ENCODE peak calls at places on chromosomes 6 and 20, in eight cellular contexts. One of them, this sample, is unnamed.

GRCh38 chr6:23228439-23229024 is 659.2 kb downstream of the HDGFL1 start:
- DNase-seq in fibroblast of pulmonary artery: no peak
- DNase-seq in fibroblast of the aortic adventitia: no peak
- DNase-seq in HFF-Myc: no peak
- DNase-seq in retinal pigment epithelial cell: no peak
- DNase-seq in fibroblast of mammary gland: no peak
- DNase-seq in MM.1S: no peak
- DNase-seq in body of pancreas: no peak
- DNase-seq in this sample: no peak

GRCh38 chr6:97668716-97669115 is 385.7 kb upstream of the MMS22L start:
- DNase-seq in fibroblast of pulmonary artery: no peak
- DNase-seq in fibroblast of the aortic adventitia: no peak
- DNase-seq in HFF-Myc: no peak
- DNase-seq in retinal pigment epithelial cell: peak; percentile 13
- DNase-seq in fibroblast of mammary gland: no peak
- DNase-seq in MM.1S: no peak
- DNase-seq in body of pancreas: no peak
- DNase-seq in this sample: no peak

GRCh38 chr6:160742090-160742489 is 40.0 kb downstream of the PLG start:
- DNase-seq in fibroblast of pulmonary artery: no peak
- DNase-seq in fibroblast of the aortic adventitia: no peak
- DNase-seq in HFF-Myc: no peak
- DNase-seq in retinal pigment epithelial cell: no peak
- DNase-seq in fibroblast of mammary gland: no peak
- DNase-seq in MM.1S: no peak
- DNase-seq in body of pancreas: no peak
- DNase-seq in this sample: no peak

GRCh38 chr20:47175501-47175900 is 181.0 kb downstream of the ZMYND8 start:
- DNase-seq in fibroblast of pulmonary artery: no peak
- DNase-seq in fibroblast of the aortic adventitia: no peak
- DNase-seq in HFF-Myc: no peak
- DNase-seq in retinal pigment epithelial cell: no peak
- DNase-seq in fibroblast of mammary gland: no peak
- DNase-seq in MM.1S: no peak
- DNase-seq in body of pancreas: no peak
- DNase-seq in this sample: no peak

GRCh38 chr20:60869626-60870025 is 382.4 kb upstream of the CDH4 start:
- DNase-seq in fibroblast of pulmonary artery: no peak
- DNase-seq in fibroblast of the aortic adventitia: no peak
- DNase-seq in HFF-Myc: no peak
- DNase-seq in retinal pigment epithelial cell: no peak
- DNase-seq in fibroblast of mammary gland: peak; percentile 19
- DNase-seq in MM.1S: no peak
- DNase-seq in body of pancreas: no peak
- DNase-seq in this sample: no peak

GRCh38 chr20:57459278-57459677 is 65.7 kb downstream of the CTCFL start:
- DNase-seq in fibroblast of pulmonary artery: no peak
- DNase-seq in fibroblast of the aortic adventitia: no peak
- DNase-seq in HFF-Myc: no peak
- DNase-seq in retinal pigment epithelial cell: no peak
- DNase-seq in fibroblast of mammary gland: no peak
- DNase-seq in MM.1S: no peak
- DNase-seq in body of pancreas: no peak
- DNase-seq in this sample: no peak

GRCh38 chr6:4008324-4009047 is 70.5 kb downstream of the FAM217A start:
- DNase-seq in fibroblast of pulmonary artery: peak; percentile 90
- DNase-seq in fibroblast of the aortic adventitia: peak; percentile 95
- DNase-seq in HFF-Myc: no peak
- DNase-seq in retinal pigment epithelial cell: peak; percentile 58
- DNase-seq in fibroblast of mammary gland: peak; percentile 87
- DNase-seq in MM.1S: peak; percentile 58
- DNase-seq in body of pancreas: no peak
- DNase-seq in this sample: peak; percentile 45

GRCh38 chr6:49550413-49551125 is at the start of gene C6orf141:
- DNase-seq in fibroblast of pulmonary artery: no peak
- DNase-seq in fibroblast of the aortic adventitia: no peak
- DNase-seq in HFF-Myc: peak; percentile 52
- DNase-seq in retinal pigment epithelial cell: no peak
- DNase-seq in fibroblast of mammary gland: peak; percentile 27
- DNase-seq in MM.1S: peak; percentile 61
- DNase-seq in body of pancreas: peak; percentile 51
- DNase-seq in this sample: no peak

GRCh38 chr20:61912665-61913422 is 152.8 kb downstream of the TAF4 start:
- DNase-seq in fibroblast of pulmonary artery: no peak
- DNase-seq in fibroblast of the aortic adventitia: no peak
- DNase-seq in HFF-Myc: no peak
- DNase-seq in retinal pigment epithelial cell: no peak
- DNase-seq in fibroblast of mammary gland: no peak
- DNase-seq in MM.1S: peak; percentile 9
- DNase-seq in body of pancreas: no peak
- DNase-seq in this sample: no peak

GRCh38 chr6:129583864-129584263 is 126.1 kb downstream of the ARHGAP18 start:
- DNase-seq in fibroblast of pulmonary artery: no peak
- DNase-seq in fibroblast of the aortic adventitia: no peak
- DNase-seq in HFF-Myc: no peak
- DNase-seq in retinal pigment epithelial cell: no peak
- DNase-seq in fibroblast of mammary gland: no peak
- DNase-seq in MM.1S: no peak
- DNase-seq in body of pancreas: no peak
- DNase-seq in this sample: no peak

GRCh38 chr6:110874880-110875547 is 429 bp downstream of the AMD1 start:
- DNase-seq in fibroblast of pulmonary artery: no peak
- DNase-seq in fibroblast of the aortic adventitia: no peak
- DNase-seq in HFF-Myc: no peak
- DNase-seq in retinal pigment epithelial cell: no peak
- DNase-seq in fibroblast of mammary gland: no peak
- DNase-seq in MM.1S: peak; percentile 43
- DNase-seq in body of pancreas: peak; percentile 74
- DNase-seq in this sample: no peak

GRCh38 chr20:35303735-35304431 is 11.7 kb upstream of the FAM83C start:
- DNase-seq in fibroblast of pulmonary artery: peak; percentile 94
- DNase-seq in fibroblast of the aortic adventitia: peak; percentile 92
- DNase-seq in HFF-Myc: peak; percentile 86
- DNase-seq in retinal pigment epithelial cell: peak; percentile 46
- DNase-seq in fibroblast of mammary gland: peak; percentile 91
- DNase-seq in MM.1S: peak; percentile 84
- DNase-seq in body of pancreas: peak; percentile 87
- DNase-seq in this sample: no peak

GRCh38 chr20:17531537-17532025 is 402 bp upstream of the BFSP1 start:
- DNase-seq in fibroblast of pulmonary artery: no peak
- DNase-seq in fibroblast of the aortic adventitia: peak; percentile 17
- DNase-seq in HFF-Myc: no peak
- DNase-seq in retinal pigment epithelial cell: no peak
- DNase-seq in fibroblast of mammary gland: no peak
- DNase-seq in MM.1S: no peak
- DNase-seq in body of pancreas: no peak
- DNase-seq in this sample: no peak

GRCh38 chr20:49397525-49397924 is 84.9 kb downstream of the KCNB1 start:
- DNase-seq in fibroblast of pulmonary artery: peak; percentile 35
- DNase-seq in fibroblast of the aortic adventitia: peak; percentile 57
- DNase-seq in HFF-Myc: no peak
- DNase-seq in retinal pigment epithelial cell: peak; percentile 85
- DNase-seq in fibroblast of mammary gland: peak; percentile 82
- DNase-seq in MM.1S: no peak
- DNase-seq in body of pancreas: no peak
- DNase-seq in this sample: no peak

GRCh38 chr20:20793570-20793969 is 81.1 kb upstream of the RALGAPA2 start:
- DNase-seq in fibroblast of pulmonary artery: no peak
- DNase-seq in fibroblast of the aortic adventitia: no peak
- DNase-seq in HFF-Myc: no peak
- DNase-seq in retinal pigment epithelial cell: no peak
- DNase-seq in fibroblast of mammary gland: no peak
- DNase-seq in MM.1S: no peak
- DNase-seq in body of pancreas: no peak
- DNase-seq in this sample: no peak

GRCh38 chr6:125753218-125753936 is 3.9 kb downstream of the HEY2 start:
- DNase-seq in fibroblast of pulmonary artery: peak; percentile 67
- DNase-seq in fibroblast of the aortic adventitia: peak; percentile 72
- DNase-seq in HFF-Myc: no peak
- DNase-seq in retinal pigment epithelial cell: no peak
- DNase-seq in fibroblast of mammary gland: peak; percentile 49
- DNase-seq in MM.1S: peak; percentile 43
- DNase-seq in body of pancreas: peak; percentile 78
- DNase-seq in this sample: no peak

GRCh38 chr6:43949451-43950110 is 177.7 kb downstream of the MRPL14 start:
- DNase-seq in fibroblast of pulmonary artery: no peak
- DNase-seq in fibroblast of the aortic adventitia: no peak
- DNase-seq in HFF-Myc: no peak
- DNase-seq in retinal pigment epithelial cell: no peak
- DNase-seq in fibroblast of mammary gland: no peak
- DNase-seq in MM.1S: no peak
- DNase-seq in body of pancreas: no peak
- DNase-seq in this sample: no peak

GRCh38 chr6:165092881-165093595 is 216.4 kb downstream of the C6orf118 start:
- DNase-seq in fibroblast of pulmonary artery: no peak
- DNase-seq in fibroblast of the aortic adventitia: no peak
- DNase-seq in HFF-Myc: no peak
- DNase-seq in retinal pigment epithelial cell: no peak
- DNase-seq in fibroblast of mammary gland: no peak
- DNase-seq in MM.1S: no peak
- DNase-seq in body of pancreas: no peak
- DNase-seq in this sample: peak; percentile 13
- H3K4me3 ChIP-seq in fibroblast of pulmonary artery: no peak overlapping the region
- H3K4me3 ChIP-seq in fibroblast of the aortic adventitia: no peak overlapping the region
- H3K4me3 ChIP-seq in HFF-Myc: no peak overlapping the region
- H3K4me3 ChIP-seq in retinal pigment epithelial cell: no peak overlapping the region
- H3K4me3 ChIP-seq in fibroblast of mammary gland: no peak overlapping the region
- H3K4me3 ChIP-seq in MM.1S: no peak overlapping the region
- H3K4me3 ChIP-seq in body of pancreas: no peak overlapping the region
- H3K4me3 ChIP-seq in this sample: no peak overlapping the region

GRCh38 chr6:166331503-166332133 is 10.7 kb downstream of the SFT2D1 start:
- DNase-seq in fibroblast of pulmonary artery: no peak
- DNase-seq in fibroblast of the aortic adventitia: no peak
- DNase-seq in HFF-Myc: no peak
- DNase-seq in retinal pigment epithelial cell: no peak
- DNase-seq in fibroblast of mammary gland: no peak
- DNase-seq in MM.1S: no peak
- DNase-seq in body of pancreas: no peak
- DNase-seq in this sample: no peak

GRCh38 chr6:166335378-166336366 is 6.7 kb downstream of the SFT2D1 start:
- DNase-seq in fibroblast of pulmonary artery: no peak
- DNase-seq in fibroblast of the aortic adventitia: no peak
- DNase-seq in HFF-Myc: no peak
- DNase-seq in retinal pigment epithelial cell: no peak
- DNase-seq in fibroblast of mammary gland: no peak
- DNase-seq in MM.1S: no peak
- DNase-seq in body of pancreas: no peak
- DNase-seq in this sample: no peak

GRCh38 chr6:166333172-166333995 is 9.0 kb downstream of the SFT2D1 start:
- DNase-seq in fibroblast of pulmonary artery: no peak
- DNase-seq in fibroblast of the aortic adventitia: no peak
- DNase-seq in HFF-Myc: no peak
- DNase-seq in retinal pigment epithelial cell: no peak
- DNase-seq in fibroblast of mammary gland: no peak
- DNase-seq in MM.1S: peak; percentile 46
- DNase-seq in body of pancreas: no peak
- DNase-seq in this sample: no peak

GRCh38 chr6:166334878-166335277 is 7.5 kb downstream of the SFT2D1 start:
- DNase-seq in fibroblast of pulmonary artery: no peak
- DNase-seq in fibroblast of the aortic adventitia: no peak
- DNase-seq in HFF-Myc: no peak
- DNase-seq in retinal pigment epithelial cell: no peak
- DNase-seq in fibroblast of mammary gland: no peak
- DNase-seq in MM.1S: no peak
- DNase-seq in body of pancreas: no peak
- DNase-seq in this sample: no peak

DNA sequence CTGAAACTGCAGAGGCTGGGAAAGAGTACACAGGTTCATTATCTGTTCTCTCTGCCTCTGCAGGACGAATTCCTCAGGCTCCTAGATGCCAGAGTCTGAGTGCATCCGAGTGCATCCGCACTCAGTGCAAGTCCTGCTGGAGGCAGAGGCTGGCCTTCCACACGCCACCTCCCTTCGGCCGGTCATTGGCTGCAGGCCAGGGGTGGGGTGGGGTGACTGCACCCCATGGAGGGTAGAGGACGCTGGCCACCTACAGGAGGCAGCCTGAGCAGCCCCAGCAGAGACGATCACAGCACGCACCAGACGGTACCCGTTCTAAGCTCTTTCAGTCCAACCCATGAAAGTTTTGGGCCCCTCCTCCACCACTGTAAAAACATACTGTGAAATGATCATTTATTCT is 11.7 kb downstream of the SFT2D1 start:
- DNase-seq in fibroblast of pulmonary artery: peak; percentile 42
- DNase-seq in fibroblast of the aortic adventitia: peak; percentile 28
- DNase-seq in HFF-Myc: no peak
- DNase-seq in retinal pigment epithelial cell: no peak
- DNase-seq in fibroblast of mammary gland: peak; percentile 43
- DNase-seq in MM.1S: no peak
- DNase-seq in body of pancreas: peak; percentile 48
- DNase-seq in this sample: peak; percentile 50
- TF ChIP-seq CTCF in fibroblast of pulmonary artery: peak; percentile 12
- TF ChIP-seq CTCF in fibroblast of the aortic adventitia: peak; percentile 24
- TF ChIP-seq CTCF in HFF-Myc: no peak
- TF ChIP-seq CTCF in retinal pigment epithelial cell: peak; percentile 38
- TF ChIP-seq CTCF in fibroblast of mammary gland: peak; percentile 7
- TF ChIP-seq CTCF in MM.1S: no peak
- TF ChIP-seq CTCF in body of pancreas: no peak
- TF ChIP-seq CTCF in this sample: peak; percentile 51

GRCh38 chr20:26209171-26209941 is 512.7 kb upstream of the ZNF337 start:
- DNase-seq in fibroblast of pulmonary artery: no peak
- DNase-seq in fibroblast of the aortic adventitia: peak; percentile 11
- DNase-seq in HFF-Myc: no peak
- DNase-seq in retinal pigment epithelial cell: no peak
- DNase-seq in fibroblast of mammary gland: no peak
- DNase-seq in MM.1S: no peak
- DNase-seq in body of pancreas: no peak
- DNase-seq in this sample: no peak
- H3K4me3 ChIP-seq in fibroblast of pulmonary artery: no peak overlapping the region
- H3K4me3 ChIP-seq in fibroblast of the aortic adventitia: no peak overlapping the region
- H3K4me3 ChIP-seq in HFF-Myc: no peak overlapping the region
- H3K4me3 ChIP-seq in retinal pigment epithelial cell: peak overlapping the region; percentile 26
- H3K4me3 ChIP-seq in fibroblast of mammary gland: no peak overlapping the region
- H3K4me3 ChIP-seq in MM.1S: no peak overlapping the region
- H3K4me3 ChIP-seq in body of pancreas: no peak overlapping the region
- H3K4me3 ChIP-seq in this sample: no peak overlapping the region

GRCh38 chr6:145863988-145864616 is 49.5 kb upstream of the FBXO30 start:
- DNase-seq in fibroblast of pulmonary artery: no peak
- DNase-seq in fibroblast of the aortic adventitia: no peak
- DNase-seq in HFF-Myc: no peak
- DNase-seq in retinal pigment epithelial cell: no peak
- DNase-seq in fibroblast of mammary gland: no peak
- DNase-seq in MM.1S: no peak
- DNase-seq in body of pancreas: no peak
- DNase-seq in this sample: no peak

GRCh38 chr6:145866449-145867401 is 52.1 kb upstream of the FBXO30 start:
- DNase-seq in fibroblast of pulmonary artery: no peak
- DNase-seq in fibroblast of the aortic adventitia: no peak
- DNase-seq in HFF-Myc: no peak
- DNase-seq in retinal pigment epithelial cell: no peak
- DNase-seq in fibroblast of mammary gland: no peak
- DNase-seq in MM.1S: peak; percentile 46
- DNase-seq in body of pancreas: no peak
- DNase-seq in this sample: no peak

GRCh38 chr6:145865175-145865574 is 50.6 kb upstream of the FBXO30 start:
- DNase-seq in fibroblast of pulmonary artery: no peak
- DNase-seq in fibroblast of the aortic adventitia: no peak
- DNase-seq in HFF-Myc: no peak
- DNase-seq in retinal pigment epithelial cell: no peak
- DNase-seq in fibroblast of mammary gland: no peak
- DNase-seq in MM.1S: peak; percentile 29
- DNase-seq in body of pancreas: no peak
- DNase-seq in this sample: no peak

GRCh38 chr6:145863396-145863795 is 48.8 kb upstream of the FBXO30 start:
- DNase-seq in fibroblast of pulmonary artery: no peak
- DNase-seq in fibroblast of the aortic adventitia: no peak
- DNase-seq in HFF-Myc: no peak
- DNase-seq in retinal pigment epithelial cell: no peak
- DNase-seq in fibroblast of mammary gland: no peak
- DNase-seq in MM.1S: no peak
- DNase-seq in body of pancreas: no peak
- DNase-seq in this sample: no peak

GRCh38 chr6:145865595-145865994 is 51.0 kb upstream of the FBXO30 start:
- DNase-seq in fibroblast of pulmonary artery: no peak
- DNase-seq in fibroblast of the aortic adventitia: no peak
- DNase-seq in HFF-Myc: no peak
- DNase-seq in retinal pigment epithelial cell: no peak
- DNase-seq in fibroblast of mammary gland: no peak
- DNase-seq in MM.1S: peak; percentile 9
- DNase-seq in body of pancreas: no peak
- DNase-seq in this sample: no peak
- TF ChIP-seq CTCF in fibroblast of pulmonary artery: no peak
- TF ChIP-seq CTCF in fibroblast of the aortic adventitia: no peak
- TF ChIP-seq CTCF in HFF-Myc: no peak
- TF ChIP-seq CTCF in retinal pigment epithelial cell: no peak
- TF ChIP-seq CTCF in fibroblast of mammary gland: no peak
- TF ChIP-seq CTCF in MM.1S: no peak
- TF ChIP-seq CTCF in body of pancreas: no peak
- TF ChIP-seq CTCF in this sample: no peak